ENCODE peak calls at places on chromosomes 13 and 19, in eight cellular contexts. One of them, this sample, is unnamed.

GRCh38 chr13:91347996-91348905 is 764 bp downstream of the MIR17HG start:
- DNase-seq in heart left ventricle: peak
- DNase-seq in RWPE1: peak
- DNase-seq in progenitor cell of endocrine pancreas: peak
- DNase-seq in fibroblast of lung: no peak
- DNase-seq in AG04449: no peak
- DNase-seq in bronchial epithelial cell: no peak
- DNase-seq in AG09319: no peak
- DNase-seq in this sample: peak

GRCh38 chr13:39672378-39673132 is 17.1 kb downstream of the COG6 start:
- DNase-seq in heart left ventricle: no peak
- DNase-seq in RWPE1: no peak
- DNase-seq in progenitor cell of endocrine pancreas: no peak
- DNase-seq in fibroblast of lung: no peak
- DNase-seq in AG04449: no peak
- DNase-seq in bronchial epithelial cell: peak
- DNase-seq in AG09319: no peak
- DNase-seq in this sample: no peak

GRCh38 chr13:112756967-112757758 is 67.3 kb downstream of the ATP11A start:
- DNase-seq in heart left ventricle: peak
- DNase-seq in RWPE1: no peak
- DNase-seq in progenitor cell of endocrine pancreas: no peak
- DNase-seq in fibroblast of lung: no peak
- DNase-seq in AG04449: no peak
- DNase-seq in bronchial epithelial cell: no peak
- DNase-seq in AG09319: no peak
- DNase-seq in this sample: no peak

GRCh38 chr19:23075031-23075733 is 41.6 kb upstream of the ZNF730 start:
- DNase-seq in heart left ventricle: peak
- DNase-seq in RWPE1: no peak
- DNase-seq in progenitor cell of endocrine pancreas: peak
- DNase-seq in fibroblast of lung: peak
- DNase-seq in AG04449: no peak
- DNase-seq in bronchial epithelial cell: peak
- DNase-seq in AG09319: no peak
- DNase-seq in this sample: peak

GRCh38 chr19:38952395-38953165 is 21.8 kb downstream of the MRPS12 start:
- DNase-seq in heart left ventricle: no peak
- DNase-seq in RWPE1: no peak
- DNase-seq in progenitor cell of endocrine pancreas: no peak
- DNase-seq in fibroblast of lung: no peak
- DNase-seq in AG04449: no peak
- DNase-seq in bronchial epithelial cell: peak
- DNase-seq in AG09319: no peak
- DNase-seq in this sample: no peak

GRCh38 chr13:22031702-22032286 is 360.9 kb downstream of the FGF9 start:
- DNase-seq in heart left ventricle: no peak
- DNase-seq in RWPE1: no peak
- DNase-seq in progenitor cell of endocrine pancreas: no peak
- DNase-seq in fibroblast of lung: no peak
- DNase-seq in AG04449: no peak
- DNase-seq in bronchial epithelial cell: no peak
- DNase-seq in AG09319: no peak
- DNase-seq in this sample: no peak

GRCh38 chr13:77150651-77151050 is 123.7 kb upstream of the FBXL3 start:
- DNase-seq in heart left ventricle: no peak
- DNase-seq in RWPE1: no peak
- DNase-seq in progenitor cell of endocrine pancreas: no peak
- DNase-seq in fibroblast of lung: peak
- DNase-seq in AG04449: no peak
- DNase-seq in bronchial epithelial cell: no peak
- DNase-seq in AG09319: no peak
- DNase-seq in this sample: no peak

GRCh38 chr19:11942843-11943108 is 17.9 kb downstream of the ZNF700 start:
- DNase-seq in heart left ventricle: no peak
- DNase-seq in RWPE1: no peak
- DNase-seq in progenitor cell of endocrine pancreas: no peak
- DNase-seq in fibroblast of lung: no peak
- DNase-seq in AG04449: no peak
- DNase-seq in bronchial epithelial cell: no peak
- DNase-seq in AG09319: no peak
- DNase-seq in this sample: no peak

GRCh38 chr19:50362656-50363424 is 2.6 kb downstream of the NAPSA start:
- DNase-seq in heart left ventricle: no peak
- DNase-seq in RWPE1: no peak
- DNase-seq in progenitor cell of endocrine pancreas: no peak
- DNase-seq in fibroblast of lung: no peak
- DNase-seq in AG04449: no peak
- DNase-seq in bronchial epithelial cell: peak
- DNase-seq in AG09319: no peak
- DNase-seq in this sample: no peak

GRCh38 chr13:39509616-39510015 is 93.4 kb downstream of the LHFPL6 start:
- DNase-seq in heart left ventricle: no peak
- DNase-seq in RWPE1: no peak
- DNase-seq in progenitor cell of endocrine pancreas: no peak
- DNase-seq in fibroblast of lung: no peak
- DNase-seq in AG04449: no peak
- DNase-seq in bronchial epithelial cell: no peak
- DNase-seq in AG09319: no peak
- DNase-seq in this sample: no peak

DNA sequence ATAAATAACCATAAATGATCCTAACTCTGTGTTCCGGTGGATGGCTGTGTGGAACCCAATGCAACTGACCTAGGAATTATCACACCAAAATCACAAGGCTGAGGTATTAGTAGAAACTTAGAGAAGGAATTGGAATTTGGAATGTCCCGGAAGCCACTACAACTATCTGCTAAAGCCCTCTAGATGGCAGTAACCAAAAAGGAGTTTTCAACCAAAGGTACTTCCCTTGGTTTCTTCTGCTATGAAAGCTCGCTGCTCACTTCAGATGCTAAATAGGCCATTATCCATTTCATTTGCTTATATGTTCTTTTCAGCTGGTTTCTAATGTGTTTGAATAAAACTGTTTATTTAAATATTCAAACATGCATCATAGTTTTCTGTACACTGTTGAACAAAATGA is 1589.1 kb upstream of the SPRY2 start:
- DNase-seq in heart left ventricle: no peak
- DNase-seq in RWPE1: peak
- DNase-seq in progenitor cell of endocrine pancreas: no peak
- DNase-seq in fibroblast of lung: peak
- DNase-seq in AG04449: no peak
- DNase-seq in bronchial epithelial cell: peak
- DNase-seq in AG09319: no peak
- DNase-seq in this sample: no peak
- TF ChIP-seq CTCF in heart left ventricle: no peak
- TF ChIP-seq CTCF in RWPE1: peak
- TF ChIP-seq CTCF in progenitor cell of endocrine pancreas: peak
- TF ChIP-seq CTCF in fibroblast of lung: peak
- TF ChIP-seq CTCF in AG04449: no peak
- TF ChIP-seq CTCF in bronchial epithelial cell: peak
- TF ChIP-seq CTCF in AG09319: no peak
- TF ChIP-seq CTCF in this sample: peak

GRCh38 chr19:48444933-48445194 is 919 bp upstream of the GRWD1 start:
- DNase-seq in heart left ventricle: no peak
- DNase-seq in RWPE1: no peak
- DNase-seq in progenitor cell of endocrine pancreas: no peak
- DNase-seq in fibroblast of lung: no peak
- DNase-seq in AG04449: no peak
- DNase-seq in bronchial epithelial cell: no peak
- DNase-seq in AG09319: no peak
- DNase-seq in this sample: no peak

GRCh38 chr19:48446579-48446978 is 796 bp downstream of the GRWD1 start:
- DNase-seq in heart left ventricle: no peak
- DNase-seq in RWPE1: no peak
- DNase-seq in progenitor cell of endocrine pancreas: no peak
- DNase-seq in fibroblast of lung: no peak
- DNase-seq in AG04449: no peak
- DNase-seq in bronchial epithelial cell: no peak
- DNase-seq in AG09319: no peak
- DNase-seq in this sample: no peak

GRCh38 chr19:48444129-48444932 is 1.5 kb upstream of the GRWD1 start:
- DNase-seq in heart left ventricle: no peak
- DNase-seq in RWPE1: no peak
- DNase-seq in progenitor cell of endocrine pancreas: no peak
- DNase-seq in fibroblast of lung: no peak
- DNase-seq in AG04449: no peak
- DNase-seq in bronchial epithelial cell: no peak
- DNase-seq in AG09319: no peak
- DNase-seq in this sample: no peak

GRCh38 chr19:48445256-48445605 is 552 bp upstream of the GRWD1 start:
- DNase-seq in heart left ventricle: no peak
- DNase-seq in RWPE1: peak
- DNase-seq in progenitor cell of endocrine pancreas: no peak
- DNase-seq in fibroblast of lung: peak
- DNase-seq in AG04449: peak
- DNase-seq in bronchial epithelial cell: peak
- DNase-seq in AG09319: peak
- DNase-seq in this sample: no peak

DNA sequence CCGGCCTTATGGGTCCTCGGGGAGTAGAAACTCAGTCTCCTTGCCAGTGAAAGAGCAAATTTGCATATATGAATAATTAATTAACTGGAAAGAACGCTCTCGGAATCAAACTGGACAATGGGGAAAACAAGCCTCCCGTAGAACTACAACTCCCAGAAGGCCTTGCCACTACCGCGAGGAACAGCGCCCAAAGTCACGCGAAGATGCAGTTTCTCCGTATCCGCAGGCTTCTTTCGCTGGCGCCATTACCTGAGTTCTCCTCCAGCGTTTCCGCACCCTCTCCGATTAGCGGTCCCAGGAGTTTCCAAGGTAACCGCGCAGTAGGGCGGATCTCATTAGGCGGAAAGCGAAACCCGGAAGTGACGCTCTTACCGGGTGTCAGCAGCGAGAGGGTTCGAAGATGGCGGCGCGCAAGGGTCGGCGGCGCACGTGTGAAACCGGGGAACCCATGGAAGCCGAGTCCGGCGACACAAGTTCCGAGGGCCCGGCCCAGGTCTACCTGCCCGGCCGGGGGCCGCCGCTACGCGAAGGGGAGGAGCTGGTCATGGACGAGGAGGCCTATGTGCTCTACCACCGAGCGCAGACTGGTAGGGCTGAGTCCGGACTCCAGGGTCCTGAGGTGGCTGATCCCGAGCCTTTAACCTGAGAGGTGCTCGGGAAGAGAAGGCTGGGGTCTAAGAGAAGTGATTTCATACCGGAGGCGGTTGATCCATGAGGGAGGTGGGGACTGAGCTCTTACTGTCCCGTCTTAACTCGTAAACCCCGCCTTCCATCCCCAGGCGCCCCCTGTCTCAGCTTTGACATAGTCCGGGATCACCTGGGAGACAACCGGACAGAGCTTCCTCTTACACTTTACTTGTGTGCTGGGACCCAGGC is at the start of gene GRWD1:
- DNase-seq in heart left ventricle: peak
- DNase-seq in RWPE1: peak
- DNase-seq in progenitor cell of endocrine pancreas: peak
- DNase-seq in fibroblast of lung: peak
- DNase-seq in AG04449: peak
- DNase-seq in bronchial epithelial cell: peak
- DNase-seq in AG09319: peak
- DNase-seq in this sample: peak
- TF ChIP-seq CTCF in heart left ventricle: no peak
- TF ChIP-seq CTCF in RWPE1: peak
- TF ChIP-seq CTCF in progenitor cell of endocrine pancreas: no peak
- TF ChIP-seq CTCF in fibroblast of lung: peak
- TF ChIP-seq CTCF in AG04449: no peak
- TF ChIP-seq CTCF in bronchial epithelial cell: no peak
- TF ChIP-seq CTCF in AG09319: no peak
- TF ChIP-seq CTCF in this sample: peak

DNA sequence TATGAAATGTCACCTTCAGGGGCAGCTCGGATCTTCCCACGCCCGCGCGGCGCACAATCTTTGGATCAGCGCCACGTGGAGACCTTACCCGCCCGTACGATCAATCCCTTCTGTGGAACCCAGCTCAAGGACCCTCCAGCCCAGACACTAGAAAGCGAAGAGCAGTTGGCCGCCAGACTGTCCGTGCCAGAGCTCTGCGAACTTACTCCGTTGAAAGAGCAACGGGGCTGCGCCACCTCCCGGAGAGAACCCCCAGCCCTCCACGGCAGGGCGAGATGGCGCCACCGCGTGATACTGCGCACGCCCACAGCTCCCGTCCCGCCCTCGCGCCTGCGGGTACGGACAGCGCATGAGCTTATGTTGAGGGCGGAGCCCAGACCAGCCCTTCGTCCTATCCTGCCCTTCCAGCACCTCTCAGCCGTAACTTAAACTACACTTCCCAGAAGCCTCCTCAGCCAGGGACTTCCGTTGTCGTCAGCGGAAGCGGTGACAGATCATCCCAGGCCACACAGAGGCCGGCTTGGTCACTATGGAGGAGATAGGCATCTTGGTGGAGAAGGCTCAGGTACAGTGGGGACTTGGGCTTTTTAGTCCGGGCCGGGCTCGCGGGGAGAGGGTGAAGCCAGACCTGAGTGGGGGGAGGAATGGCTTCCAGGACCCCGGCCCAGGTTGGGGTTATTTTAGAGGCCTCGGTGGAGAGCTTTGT is at the start of gene PSMC4:
- DNase-seq in heart left ventricle: peak
- DNase-seq in RWPE1: peak
- DNase-seq in progenitor cell of endocrine pancreas: peak
- DNase-seq in fibroblast of lung: peak
- DNase-seq in AG04449: peak
- DNase-seq in bronchial epithelial cell: peak
- DNase-seq in AG09319: peak
- DNase-seq in this sample: peak
- TF ChIP-seq CTCF in heart left ventricle: peak
- TF ChIP-seq CTCF in RWPE1: peak
- TF ChIP-seq CTCF in progenitor cell of endocrine pancreas: peak
- TF ChIP-seq CTCF in fibroblast of lung: peak
- TF ChIP-seq CTCF in AG04449: peak
- TF ChIP-seq CTCF in bronchial epithelial cell: peak
- TF ChIP-seq CTCF in AG09319: peak
- TF ChIP-seq CTCF in this sample: peak

GRCh38 chr13:44117351-44117750 is 237.6 kb downstream of the LACC1 start:
- DNase-seq in heart left ventricle: no peak
- DNase-seq in RWPE1: no peak
- DNase-seq in progenitor cell of endocrine pancreas: no peak
- DNase-seq in fibroblast of lung: peak
- DNase-seq in AG04449: no peak
- DNase-seq in bronchial epithelial cell: no peak
- DNase-seq in AG09319: no peak
- DNase-seq in this sample: no peak
- TF ChIP-seq CTCF in heart left ventricle: no peak
- TF ChIP-seq CTCF in RWPE1: no peak
- TF ChIP-seq CTCF in progenitor cell of endocrine pancreas: no peak
- TF ChIP-seq CTCF in fibroblast of lung: no peak
- TF ChIP-seq CTCF in AG04449: no peak
- TF ChIP-seq CTCF in bronchial epithelial cell: no peak
- TF ChIP-seq CTCF in AG09319: no peak
- TF ChIP-seq CTCF in this sample: no peak

This sample was measured in osteocyte.